ENCODE peak calls at places on chromosomes 2 and 18, in five cellular contexts. U is nephron progenitor cell; L is activated effector memory CD4-positive, alpha-beta T cell treated with anti-CD3 and anti-CD28 coated beads, Interleukin-2, amount 50 U/mL, for 16 hours; O is left ventricle myocardium inferior; A is NCI-H1105. P is an unnamed sample.

GRCh38 chr2:170886391-170886790 is 42.7 kb upstream of the GORASP2 start:
- DNase-seq in U (no peak), L (no peak), O (no peak), A (no peak), P (no peak)

GRCh38 chr2:8086342-8086741 is 595.5 kb upstream of the ID2 start:
- DNase-seq in U (no peak), L (no peak), O (no peak), A (no peak), P (no peak)

GRCh38 chr2:191675807-191676667 is 1.9 kb upstream of the NABP1 start:
- DNase-seq in U (no peak), L (peak), O (peak), A (no peak), P (peak)

GRCh38 chr2:40168032-40168431 is 283.9 kb downstream of the SLC8A1 start:
- DNase-seq in U (no peak), L (no peak), O (no peak), A (no peak), P (no peak)

GRCh38 chr18:25896178-25896780 is 194.1 kb downstream of the SS18 start:
- DNase-seq in U (peak), L (no peak), O (no peak), A (peak), P (no peak)

GRCh38 chr2:205706769-205707375 is 24.6 kb downstream of the NRP2 start:
- DNase-seq in U (no peak), L (peak), O (peak), A (no peak), P (peak)

GRCh38 chr2:218186355-218186766 is 19.6 kb upstream of the CXCR1 start:
- DNase-seq in U (peak), L (peak), O (peak), A (peak), P (peak)

GRCh38 chr2:70083344-70084156 is 3.7 kb upstream of the PCBP1 start:
- DNase-seq in U (no peak), L (peak), O (no peak), A (no peak), P (no peak)

GRCh38 chr18:51619283-51619682 is 421.8 kb upstream of the MEX3C start:
- DNase-seq in U (no peak), L (no peak), O (no peak), A (no peak), P (no peak)

GRCh38 chr2:66888791-66889631 is 454.1 kb downstream of the MEIS1 start:
- DNase-seq in U (no peak), L (no peak), O (no peak), A (no peak), P (no peak)

GRCh38 chr2:67108231-67108630 is 288.9 kb upstream of the ETAA1 start:
- DNase-seq in U (no peak), L (no peak), O (no peak), A (peak), P (no peak)

GRCh38 chr2:65053199-65053598 is 3.0 kb upstream of the CEP68 start:
- DNase-seq in U (no peak), L (peak), O (no peak), A (no peak), P (no peak)

GRCh38 chr2:112486895-112487294 is 4.9 kb downstream of the TTL start:
- DNase-seq in U (no peak), L (no peak), O (no peak), A (no peak), P (no peak)

GRCh38 chr2:128638311-128638710 is 319.6 kb upstream of the HS6ST1 start:
- DNase-seq in U (no peak), L (no peak), O (no peak), A (no peak), P (peak)

GRCh38 chr2:46462936-46463335 is 16.4 kb upstream of the TMEM247 start:
- DNase-seq in U (no peak), L (no peak), O (no peak), A (no peak), P (no peak)